ENCODE peak calls at places on chromosomes 3 and 15, in six cellular contexts. M, A, C, K, W and D are unnamed samples.

GRCh38 chr3:123076496-123077418 is 9.9 kb downstream of the PDIA5 start:
- DNase-seq in M (no peak), K (no peak), W (peak), A (no peak), C (no peak), D (no peak)

GRCh38 chr3:24683511-24684384 is 189.1 kb upstream of the THRB start:
- DNase-seq in M (peak), A (no peak), W (peak), C (peak), K (no peak), D (peak)

GRCh38 chr3:108329087-108329486 is 32.7 kb downstream of the HHLA2 start:
- DNase-seq in K (no peak), W (no peak), C (no peak), M (no peak), A (no peak), D (no peak)

GRCh38 chr15:45637552-45638033 is 2.8 kb downstream of the SQOR start:
- DNase-seq in K (no peak), M (no peak), C (no peak), W (peak), A (no peak), D (peak)

GRCh38 chr3:54427951-54428871 is 305.9 kb downstream of the CACNA2D3 start:
- DNase-seq in W (peak), C (peak), A (peak), K (peak), M (peak), D (peak)

GRCh38 chr3:183260167-183260904 is 7.3 kb downstream of the B3GNT5 start:
- DNase-seq in K (no peak), W (no peak), C (no peak), A (no peak), M (no peak), D (no peak)

GRCh38 chr3:126816956-126817777 is 113.1 kb downstream of the CHCHD6 start:
- DNase-seq in K (no peak), C (no peak), M (no peak), A (no peak), W (peak), D (no peak)

GRCh38 chr3:177050466-177051237 is 146.6 kb downstream of the TBL1XR1 start:
- DNase-seq in W (peak), A (no peak), C (no peak), K (no peak), M (no peak), D (peak)

GRCh38 chr3:81097894-81098293 is 663.6 kb downstream of the GBE1 start:
- DNase-seq in K (no peak), C (no peak), W (no peak), M (no peak), A (no peak), D (no peak)

GRCh38 chr3:167626490-167626889 is 27.3 kb downstream of the WDR49 start:
- DNase-seq in M (no peak), A (no peak), C (no peak), K (no peak), W (no peak), D (no peak)

GRCh38 chr15:91849749-91850161 is 3.8 kb upstream of the SLCO3A1 start:
- DNase-seq in C (peak), K (no peak), W (peak), M (no peak), A (no peak), D (peak)

GRCh38 chr3:183485093-183485492 is 56.7 kb upstream of the MCF2L2 start:
- DNase-seq in K (peak), A (no peak), M (no peak), W (no peak), C (no peak), D (no peak)

GRCh38 chr15:98611031-98611430 is 37.3 kb upstream of the IGF1R start:
- DNase-seq in W (no peak), C (no peak), A (no peak), M (no peak), K (peak), D (no peak)

GRCh38 chr3:149820183-149820582 is 7.2 kb downstream of the RNF13 start:
- DNase-seq in A (no peak), K (no peak), C (peak), M (no peak), W (no peak), D (no peak)

GRCh38 chr3:181230258-181230657 is 240.7 kb upstream of the DNAJC19 start:
- DNase-seq in W (no peak), C (peak), M (no peak), K (peak), A (peak), D (no peak)

GRCh38 chr3:122918576-122919290 is 108.8 kb downstream of the SEMA5B start:
- DNase-seq in C (no peak), W (peak), K (no peak), M (no peak), A (no peak), D (peak)

GRCh38 chr15:98003528-98003927 is 43.0 kb downstream of the ARRDC4 start:
- DNase-seq in C (peak), M (no peak), A (no peak), W (no peak), K (no peak), D (no peak)

GRCh38 chr15:31364301-31365031 is 37.8 kb downstream of the KLF13 start:
- DNase-seq in K (no peak), C (peak), W (no peak), M (no peak), A (peak), D (no peak)

GRCh38 chr3:133136114-133137041 is 98.2 kb downstream of the TMEM108 start:
- DNase-seq in K (no peak), M (no peak), A (no peak), C (no peak), W (no peak), D (no peak)

GRCh38 chr15:38085104-38085503 is 150.7 kb downstream of the TMCO5A start:
- DNase-seq in W (no peak), C (no peak), K (no peak), M (no peak), A (no peak), D (no peak)

GRCh38 chr15:39580630-39581500 is at the start of gene THBS1:
- DNase-seq in M (peak), C (peak), W (peak), K (peak), A (peak), D (peak)

GRCh38 chr3:192207239-192207638 is 520.1 kb downstream of the FGF12 start:
- DNase-seq in W (no peak), K (no peak), C (no peak), M (no peak), A (no peak), D (no peak)

GRCh38 chr3:124258057-124258500 is 266.2 kb upstream of the ROPN1 start:
- DNase-seq in C (peak), A (no peak), M (no peak), K (no peak), W (peak), D (peak)

GRCh38 chr3:168123211-168124173 is 27.8 kb upstream of the GOLIM4 start:
- DNase-seq in A (no peak), W (no peak), M (no peak), K (no peak), C (no peak), D (peak)

GRCh38 chr3:61821823-61822251 is 260.5 kb downstream of the PTPRG start:
- DNase-seq in C (no peak), A (no peak), W (no peak), M (no peak), K (no peak), D (peak)

GRCh38 chr3:11385329-11385728 is 113.1 kb downstream of the ATG7 start:
- DNase-seq in K (no peak), W (no peak), A (no peak), M (no peak), C (peak), D (peak)

GRCh38 chr3:40800343-40800742 is 275.6 kb downstream of the ZNF621 start:
- DNase-seq in W (peak), A (no peak), K (no peak), M (no peak), C (peak), D (peak)

GRCh38 chr3:9248232-9249191 is 934 bp downstream of the SRGAP3 start:
- DNase-seq in W (no peak), A (peak), C (peak), M (no peak), K (no peak), D (no peak)

GRCh38 chr15:96360581-96361308 is 30.2 kb downstream of the NR2F2 start:
- DNase-seq in K (peak), A (peak), M (peak), C (peak), W (peak), D (no peak)

GRCh38 chr3:153667341-153667740 is 453.8 kb upstream of the ARHGEF26 start:
- DNase-seq in M (no peak), K (no peak), W (peak), A (no peak), C (peak), D (peak)

GRCh38 chr3:160016972-160017371 is 28.3 kb downstream of the IL12A start:
- DNase-seq in W (peak), C (no peak), A (no peak), M (no peak), K (no peak), D (peak)

GRCh38 chr3:127141921-127142730 is 50.8 kb upstream of the PRR23E start:
- DNase-seq in K (peak), M (no peak), A (no peak), C (peak), W (no peak), D (no peak)

GRCh38 chr3:29440321-29441019 is 159.6 kb downstream of the RBMS3 start:
- DNase-seq in M (peak), C (peak), K (no peak), W (peak), A (no peak), D (no peak)

GRCh38 chr15:64836023-64836536 is 5.6 kb upstream of the PLEKHO2 start:
- DNase-seq in C (no peak), K (no peak), W (no peak), M (no peak), A (no peak), D (no peak)

GRCh38 chr3:38454179-38454883 is 641 bp downstream of the ACVR2B start:
- DNase-seq in M (peak), K (peak), C (peak), A (no peak), W (peak), D (peak)

GRCh38 chr3:106635271-106635670 is 742.0 kb upstream of the CCDC54 start:
- DNase-seq in W (peak), A (no peak), C (no peak), K (no peak), M (no peak), D (peak)

GRCh38 chr15:71275098-71275497 is 159.8 kb downstream of the THSD4 start:
- DNase-seq in A (no peak), C (peak), K (no peak), W (peak), M (no peak), D (peak)

GRCh38 chr3:31980530-31981205 is 394 bp downstream of the OSBPL10 start:
- DNase-seq in M (peak), A (peak), C (peak), K (peak), W (peak), D (peak)

GRCh38 chr3:113620091-113620490 is 76.4 kb downstream of the USF3 start:
- DNase-seq in C (no peak), A (no peak), W (no peak), K (no peak), M (no peak), D (no peak)

GRCh38 chr15:74433592-74434259 is at the start of gene SEMA7A:
- DNase-seq in A (peak), W (peak), M (peak), K (peak), C (peak), D (peak)

GRCh38 chr15:74432968-74433591 is 678 bp downstream of the SEMA7A start:
- DNase-seq in K (no peak), W (no peak), M (no peak), A (no peak), C (no peak), D (no peak)

GRCh38 chr15:74431116-74431515 is 2.6 kb downstream of the SEMA7A start:
- DNase-seq in A (no peak), M (no peak), W (no peak), C (no peak), K (no peak), D (no peak)

GRCh38 chr15:74431645-74432044 is 2.1 kb downstream of the SEMA7A start:
- DNase-seq in C (no peak), W (no peak), M (no peak), K (no peak), A (no peak), D (no peak)

GRCh38 chr15:74432271-74432967 is 1.3 kb downstream of the SEMA7A start:
- DNase-seq in M (no peak), A (no peak), K (no peak), C (no peak), W (no peak), D (no peak)
- H3K23ac ChIP-seq in M (peak), A (no peak), K (no peak), C (peak), W (peak), D (peak)

GRCh38 chr3:171451915-171452707 is 8.1 kb downstream of the TNIK start:
- DNase-seq in A (no peak), K (no peak), C (no peak), M (no peak), W (no peak), D (no peak)
- H3K23ac ChIP-seq in A (no peak), K (no peak), C (no peak), M (no peak), W (no peak), D (no peak)

GRCh38 chr3:79063629-79064028 is 704.2 kb downstream of the ROBO1 start:
- DNase-seq in A (no peak), M (no peak), W (no peak), C (no peak), K (no peak), D (no peak)
- H3K23ac ChIP-seq in A (no peak), M (no peak), W (no peak), C (no peak), K (no peak), D (no peak)

GRCh38 chr3:57076422-57076951 is 16.0 kb downstream of the SPATA12 start:
- DNase-seq in C (no peak), K (no peak), W (no peak), A (no peak), M (no peak), D (no peak)
- H3K23ac ChIP-seq in C (no peak), K (no peak), W (peak), A (no peak), M (no peak), D (peak)

GRCh38 chr15:62607643-62608042 is 434.9 kb upstream of the TPM1 start:
- DNase-seq in M (no peak), K (no peak), C (no peak), A (no peak), W (peak), D (peak)
- H3K23ac ChIP-seq in M (no peak), K (no peak), C (no peak), A (no peak), W (no peak), D (no peak)